ENCODE peak calls at places on chromosomes 7 and 10, in eight cellular contexts. O, T, B, W, N, A, E and M are unnamed samples.

GRCh38 chr10:32000937-32001336 is 55.3 kb downstream of the KIF5B start:
- DNase-seq in O (no peak), T (no peak), B (no peak), W (no peak), N (no peak), A (no peak), E (no peak), M (no peak)

GRCh38 chr7:30163231-30163894 is 28.6 kb downstream of the MTURN start:
- DNase-seq in O (peak; percentile 30), T (peak; percentile 82), B (no peak), W (no peak), N (no peak), A (no peak), E (peak; percentile 68), M (no peak)

GRCh38 chr10:60572511-60573194 is 183.0 kb upstream of the ANK3 start:
- DNase-seq in O (no peak), T (no peak), B (peak; percentile 35), W (peak; percentile 15), N (peak; percentile 7), A (no peak), E (no peak), M (peak; percentile 65)

GRCh38 chr7:22675917-22676343 is 51.1 kb upstream of the IL6 start:
- DNase-seq in O (no peak), T (no peak), B (no peak), W (no peak), N (no peak), A (peak; percentile 50), E (no peak), M (no peak)

GRCh38 chr7:109751241-109751640 is 1181.6 kb downstream of the DNAJB9 start:
- DNase-seq in O (no peak), T (no peak), B (no peak), W (no peak), N (no peak), A (no peak), E (no peak), M (no peak)

GRCh38 chr10:118209215-118209614 is 132.9 kb downstream of the FAM204A start:
- DNase-seq in O (no peak), T (no peak), B (no peak), W (no peak), N (no peak), A (no peak), E (no peak), M (no peak)

GRCh38 chr7:44489955-44490350 is 505 bp downstream of the NUDCD3 start:
- DNase-seq in O (peak; percentile 24), T (no peak), B (peak; percentile 70), W (peak; percentile 21), N (no peak), A (no peak), E (peak; percentile 46), M (no peak)

GRCh38 chr10:3848768-3849643 is 64.0 kb upstream of the KLF6 start:
- DNase-seq in O (no peak), T (no peak), B (no peak), W (no peak), N (no peak), A (no peak), E (no peak), M (no peak)

GRCh38 chr10:131559450-131559911 is 248.0 kb upstream of the TCERG1L start:
- DNase-seq in O (no peak), T (peak; percentile 62), B (no peak), W (no peak), N (no peak), A (no peak), E (no peak), M (no peak)

GRCh38 chr7:104267701-104268368 is 60.0 kb upstream of the ORC5 start:
- DNase-seq in O (no peak), T (no peak), B (no peak), W (no peak), N (no peak), A (no peak), E (no peak), M (no peak)

GRCh38 chr10:132626019-132626760 is 88.6 kb downstream of the INPP5A start:
- DNase-seq in O (no peak), T (peak; percentile 53), B (no peak), W (no peak), N (no peak), A (no peak), E (no peak), M (no peak)

GRCh38 chr10:14478639-14479038 is 147.9 kb upstream of the FRMD4A start:
- DNase-seq in O (peak; percentile 78), T (no peak), B (no peak), W (peak; percentile 51), N (peak; percentile 76), A (no peak), E (no peak), M (peak; percentile 63)

GRCh38 chr10:68434657-68435056 is 27.6 kb upstream of the RUFY2 start:
- DNase-seq in O (no peak), T (no peak), B (no peak), W (no peak), N (no peak), A (no peak), E (no peak), M (no peak)

GRCh38 chr10:85888004-85888403 is 478.6 kb downstream of the GRID1 start:
- DNase-seq in O (no peak), T (no peak), B (no peak), W (no peak), N (no peak), A (no peak), E (no peak), M (no peak)

GRCh38 chr7:49397750-49398149 is 375.7 kb upstream of the VWC2 start:
- DNase-seq in O (no peak), T (no peak), B (no peak), W (no peak), N (no peak), A (no peak), E (no peak), M (no peak)

GRCh38 chr10:366186-366585 is 230.9 kb downstream of the ZMYND11 start:
- DNase-seq in O (no peak), T (peak; percentile 63), B (no peak), W (no peak), N (no peak), A (no peak), E (no peak), M (no peak)
- H3K36me3 ChIP-seq in O (peaks cover 59% of the 10 kb centered on the region), T (peaks cover 5% of the 10 kb centered on the region), B (no peaks in the 10 kb centered on the region), W (no peaks in the 10 kb centered on the region), N (no peaks in the 10 kb centered on the region), A (no peaks in the 10 kb centered on the region), E (peaks cover 71% of the 10 kb centered on the region), M (no peaks in the 10 kb centered on the region)

GRCh38 chr10:102115775-102116174 is 4.4 kb downstream of the LDB1 start:
- DNase-seq in O (no peak), T (no peak), B (no peak), W (no peak), N (no peak), A (no peak), E (no peak), M (no peak)

GRCh38 chr10:102118867-102119266 is 1.3 kb downstream of the LDB1 start:
- DNase-seq in O (peak; percentile 46), T (peak; percentile 81), B (peak; percentile 70), W (peak; percentile 44), N (no peak), A (peak; percentile 50), E (peak; percentile 61), M (no peak)

GRCh38 chr10:102114861-102115618 is 5.1 kb downstream of the LDB1 start:
- DNase-seq in O (peak; percentile 92), T (peak; percentile 98), B (peak; percentile 96), W (peak; percentile 91), N (peak; percentile 83), A (peak; percentile 90), E (peak; percentile 93), M (peak; percentile 88)

GRCh38 chr10:102119417-102120141 is 589 bp downstream of the LDB1 start:
- DNase-seq in O (peak; percentile 89), T (peak; percentile 81), B (peak; percentile 82), W (peak; percentile 89), N (peak; percentile 67), A (peak; percentile 75), E (peak; percentile 66), M (peak; percentile 62)

GRCh38 chr10:102117391-102118159 is 2.6 kb downstream of the LDB1 start:
- DNase-seq in O (peak; percentile 93), T (peak; percentile 88), B (peak; percentile 77), W (peak; percentile 82), N (peak; percentile 78), A (peak; percentile 70), E (peak; percentile 86), M (no peak)
- H3K4me3 ChIP-seq in O (no peak overlapping the region), T (peak overlapping the region; percentile 72), B (no peak overlapping the region), W (peak overlapping the region; percentile 70), N (peak overlapping the region; percentile 78), A (peak overlapping the region; percentile 94), E (peak overlapping the region; percentile 80), M (no peak overlapping the region)

GRCh38 chr7:115940462-115941060 is 90.0 kb downstream of the TFEC start:
- DNase-seq in O (no peak), T (no peak), B (no peak), W (no peak), N (no peak), A (no peak), E (no peak), M (no peak)
- TF ChIP-seq CTCF in O (peak; percentile 10), T (no peak), B (no peak), W (no peak), N (no peak), A (no peak), E (no peak), M (no peak)

GRCh38 chr10:122197823-122198222 is 73.3 kb upstream of the BTBD16 start:
- DNase-seq in O (no peak), T (no peak), B (no peak), W (no peak), N (no peak), A (no peak), E (no peak), M (no peak)
- H3K36me3 ChIP-seq in O (no peaks in the 10 kb centered on the region), T (no peaks in the 10 kb centered on the region), B (no peaks in the 10 kb centered on the region), W (no peaks in the 10 kb centered on the region), N (no peaks in the 10 kb centered on the region), A (no peaks in the 10 kb centered on the region), E (peaks cover 56% of the 10 kb centered on the region), M (peaks cover 8% of the 10 kb centered on the region)

GRCh38 chr10:111076191-111076681 is 593 bp upstream of the ADRA2A start:
- DNase-seq in O (peak; percentile 57), T (peak; percentile 87), B (peak; percentile 77), W (peak; percentile 31), N (peak; percentile 55), A (peak; percentile 56), E (peak; percentile 64), M (peak; percentile 80)
- H3K4me3 ChIP-seq in O (peak overlapping the region; percentile 37), T (peak overlapping the region; percentile 57), B (peak overlapping the region; percentile 76), W (peak overlapping the region; percentile 33), N (peak overlapping the region; percentile 62), A (peak overlapping the region; percentile 57), E (peak overlapping the region; percentile 59), M (peak overlapping the region; percentile 41)

DNA sequence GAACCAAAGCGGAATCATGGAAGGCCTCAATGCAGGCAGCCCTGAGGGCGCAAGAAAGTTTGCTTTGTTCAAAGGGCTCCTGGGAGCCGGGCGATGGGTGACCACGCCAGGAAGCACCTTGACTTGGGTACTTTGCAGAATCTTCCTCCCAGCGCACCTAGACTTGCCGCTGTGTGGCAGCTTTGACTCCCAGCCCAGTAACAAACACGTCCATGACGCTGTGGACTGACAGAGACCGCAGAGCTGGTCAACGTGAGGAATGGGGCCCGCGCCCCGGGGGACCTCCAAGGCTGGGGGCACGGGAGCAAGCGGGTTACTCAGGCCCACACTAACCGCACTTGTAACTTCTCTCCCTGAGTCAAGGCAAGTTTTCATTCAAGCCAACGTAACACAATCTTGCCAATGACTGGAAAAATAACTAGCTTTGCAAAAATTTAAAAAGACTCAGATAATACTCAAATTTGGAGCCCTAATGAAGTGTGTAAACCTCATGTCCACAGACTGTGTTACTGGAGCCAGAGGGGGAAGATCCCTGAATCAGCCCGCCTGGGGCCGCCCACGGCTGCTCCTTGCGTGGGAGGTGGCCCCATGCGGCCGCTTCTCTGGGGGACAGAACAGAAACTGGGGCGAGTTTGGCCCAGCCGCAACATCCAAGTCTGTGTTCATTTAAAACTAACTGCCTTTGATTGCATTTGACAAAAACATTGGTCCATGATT is 130.8 kb downstream of the DNAJB6 start:
- DNase-seq in O (no peak), T (peak; percentile 43), B (no peak), W (no peak), N (no peak), A (no peak), E (no peak), M (no peak)
- TF ChIP-seq CTCF in O (no peak), T (no peak), B (no peak), W (no peak), N (no peak), A (no peak), E (no peak), M (no peak)